ENCODE peak calls at places on chromosomes 5 and 9, in five cellular contexts. I, W, F, B and O are unnamed samples.

GRCh38 chr9:76180541-76180940 is 213.7 kb downstream of the RFK start:
- DNase-seq in I (peak), W (no peak), F (no peak), B (no peak), O (no peak)

GRCh38 chr9:87263291-87263690 is 234.4 kb upstream of the DAPK1 start:
- DNase-seq in I (no peak), W (no peak), F (no peak), B (no peak), O (no peak)

GRCh38 chr5:28301676-28302075 is 1263.3 kb upstream of the CDH9 start:
- DNase-seq in I (peak), W (no peak), F (no peak), B (no peak), O (peak)

GRCh38 chr9:34035656-34036055 is 13.0 kb downstream of the UBAP2 start:
- DNase-seq in I (peak), W (no peak), F (no peak), B (no peak), O (no peak)

GRCh38 chr5:103624035-103624461 is 61.5 kb upstream of the NUDT12 start:
- DNase-seq in I (peak), W (no peak), F (no peak), B (no peak), O (peak)

GRCh38 chr9:72217306-72217842 is 68.1 kb downstream of the GDA start:
- DNase-seq in I (peak), W (no peak), F (no peak), B (no peak), O (no peak)

GRCh38 chr9:27355166-27355565 is 58.2 kb upstream of the EQTN start:
- DNase-seq in I (peak), W (no peak), F (no peak), B (no peak), O (no peak)

GRCh38 chr9:77602852-77603251 is 45.3 kb downstream of the GNA14 start:
- DNase-seq in I (no peak), W (no peak), F (no peak), B (no peak), O (no peak)

GRCh38 chr5:158877124-158877581 is 222.6 kb downstream of the EBF1 start:
- DNase-seq in I (peak), W (no peak), F (no peak), B (no peak), O (peak)

GRCh38 chr5:110441035-110441434 is 285.4 kb downstream of the TMEM232 start:
- DNase-seq in I (peak), W (no peak), F (no peak), B (no peak), O (peak)

GRCh38 chr9:35759795-35760194 is 5.7 kb upstream of the MSMP start:
- DNase-seq in I (no peak), W (no peak), F (no peak), B (no peak), O (no peak)

GRCh38 chr9:85502815-85503643 is 238.7 kb downstream of the AGTPBP1 start:
- DNase-seq in I (no peak), W (no peak), F (no peak), B (no peak), O (no peak)

GRCh38 chr5:143016777-143017374 is 246.7 kb downstream of the ARHGAP26 start:
- DNase-seq in I (peak), W (peak), F (peak), B (peak), O (peak)

GRCh38 chr5:153883829-153884228 is 154.9 kb downstream of the FAM114A2 start:
- DNase-seq in I (peak), W (no peak), F (no peak), B (no peak), O (no peak)

GRCh38 chr9:93724852-93725251 is 148.5 kb downstream of the PHF2 start:
- DNase-seq in I (no peak), W (no peak), F (no peak), B (no peak), O (no peak)

GRCh38 chr9:7164440-7165349 is 406.9 kb downstream of the KDM4C start:
- DNase-seq in I (no peak), W (no peak), F (no peak), B (no peak), O (no peak)

GRCh38 chr5:195401-196160 is 4.3 kb downstream of the LRRC14B start:
- DNase-seq in I (peak), W (no peak), F (no peak), B (no peak), O (no peak)

GRCh38 chr9:98856982-98857381 is 49.5 kb downstream of the GALNT12 start:
- DNase-seq in I (no peak), W (no peak), F (no peak), B (no peak), O (no peak)

GRCh38 chr9:110762783-110763182 is 94.2 kb downstream of the MUSK start:
- DNase-seq in I (no peak), W (no peak), F (no peak), B (no peak), O (no peak)

GRCh38 chr5:98638701-98639100 is 134.8 kb upstream of the RGMB start:
- DNase-seq in I (peak), W (no peak), F (no peak), B (no peak), O (peak)

GRCh38 chr5:33850100-33850594 is 41.6 kb downstream of the ADAMTS12 start:
- DNase-seq in I (peak), W (no peak), F (no peak), B (peak), O (peak)

GRCh38 chr9:87108639-87109038 is 161.3 kb upstream of the GAS1 start:
- DNase-seq in I (no peak), W (no peak), F (no peak), B (no peak), O (no peak)

GRCh38 chr9:77370064-77370463 is 192.7 kb downstream of the VPS13A start:
- DNase-seq in I (no peak), W (no peak), F (no peak), B (no peak), O (no peak)

GRCh38 chr9:78441822-78442431 is 145.0 kb downstream of the PSAT1 start:
- DNase-seq in I (no peak), W (no peak), F (no peak), B (no peak), O (no peak)

GRCh38 chr5:178677429-178677828 is 50.6 kb upstream of the CLK4 start:
- DNase-seq in I (no peak), W (no peak), F (no peak), B (no peak), O (no peak)

GRCh38 chr9:650362-650761 is 191.1 kb upstream of the DMRT1 start:
- DNase-seq in I (no peak), W (peak), F (no peak), B (no peak), O (no peak)

GRCh38 chr5:130066644-130067043 is 162.4 kb downstream of the CHSY3 start:
- DNase-seq in I (peak), W (no peak), F (no peak), B (no peak), O (peak)